ENCODE peak calls at places on chromosomes 7 and 10, in eight cellular contexts. One of them, this sample, is unnamed.

GRCh38 chr10:132889556-132889955 is 52.8 kb downstream of the CFAP46 start:
- DNase-seq in tibial artery: peak; percentile 51
- DNase-seq in right cardiac atrium: no peak
- DNase-seq in right lobe of liver: no peak
- DNase-seq in CD8-positive, alpha-beta memory T cell: no peak
- DNase-seq in A549: no peak
- DNase-seq in heart right ventricle: peak; percentile 3
- DNase-seq in naive thymus-derived CD4-positive, alpha-beta T cell: peak; percentile 6
- DNase-seq in this sample: no peak

GRCh38 chr10:97117372-97117771 is 68.4 kb downstream of the SLIT1 start:
- DNase-seq in tibial artery: no peak
- DNase-seq in right cardiac atrium: no peak
- DNase-seq in right lobe of liver: no peak
- DNase-seq in CD8-positive, alpha-beta memory T cell: no peak
- DNase-seq in A549: peak; percentile 24
- DNase-seq in heart right ventricle: no peak
- DNase-seq in naive thymus-derived CD4-positive, alpha-beta T cell: no peak
- DNase-seq in this sample: peak; percentile 54

GRCh38 chr7:136117539-136117938 is 140.4 kb upstream of the MTPN start:
- DNase-seq in tibial artery: no peak
- DNase-seq in right cardiac atrium: no peak
- DNase-seq in right lobe of liver: no peak
- DNase-seq in CD8-positive, alpha-beta memory T cell: no peak
- DNase-seq in A549: no peak
- DNase-seq in heart right ventricle: no peak
- DNase-seq in naive thymus-derived CD4-positive, alpha-beta T cell: no peak
- DNase-seq in this sample: no peak

GRCh38 chr7:50634378-50634777 is 69.2 kb upstream of the DDC start:
- DNase-seq in tibial artery: no peak
- DNase-seq in right cardiac atrium: no peak
- DNase-seq in right lobe of liver: no peak
- DNase-seq in CD8-positive, alpha-beta memory T cell: no peak
- DNase-seq in A549: no peak
- DNase-seq in heart right ventricle: no peak
- DNase-seq in naive thymus-derived CD4-positive, alpha-beta T cell: no peak
- DNase-seq in this sample: no peak

GRCh38 chr10:28263136-28263857 is 39.6 kb downstream of the MPP7 start:
- DNase-seq in tibial artery: no peak
- DNase-seq in right cardiac atrium: peak; percentile 65
- DNase-seq in right lobe of liver: no peak
- DNase-seq in CD8-positive, alpha-beta memory T cell: no peak
- DNase-seq in A549: no peak
- DNase-seq in heart right ventricle: no peak
- DNase-seq in naive thymus-derived CD4-positive, alpha-beta T cell: no peak
- DNase-seq in this sample: no peak

GRCh38 chr7:128406147-128406985 is 3.4 kb downstream of the IMPDH1 start:
- DNase-seq in tibial artery: no peak
- DNase-seq in right cardiac atrium: no peak
- DNase-seq in right lobe of liver: peak; percentile 49
- DNase-seq in CD8-positive, alpha-beta memory T cell: no peak
- DNase-seq in A549: no peak
- DNase-seq in heart right ventricle: no peak
- DNase-seq in naive thymus-derived CD4-positive, alpha-beta T cell: no peak
- DNase-seq in this sample: no peak

GRCh38 chr7:4682621-4683042 is 537 bp downstream of the FOXK1 start:
- DNase-seq in tibial artery: peak; percentile 78
- DNase-seq in right cardiac atrium: peak; percentile 78
- DNase-seq in right lobe of liver: peak; percentile 77
- DNase-seq in CD8-positive, alpha-beta memory T cell: peak; percentile 67
- DNase-seq in A549: no peak
- DNase-seq in heart right ventricle: peak; percentile 60
- DNase-seq in naive thymus-derived CD4-positive, alpha-beta T cell: peak; percentile 42
- DNase-seq in this sample: peak; percentile 48

GRCh38 chr7:127715901-127716300 is 63.9 kb downstream of the SND1 start:
- DNase-seq in tibial artery: no peak
- DNase-seq in right cardiac atrium: no peak
- DNase-seq in right lobe of liver: no peak
- DNase-seq in CD8-positive, alpha-beta memory T cell: no peak
- DNase-seq in A549: no peak
- DNase-seq in heart right ventricle: no peak
- DNase-seq in naive thymus-derived CD4-positive, alpha-beta T cell: no peak
- DNase-seq in this sample: no peak

GRCh38 chr10:571643-572042 is 117.8 kb downstream of the DIP2C start:
- DNase-seq in tibial artery: no peak
- DNase-seq in right cardiac atrium: no peak
- DNase-seq in right lobe of liver: no peak
- DNase-seq in CD8-positive, alpha-beta memory T cell: no peak
- DNase-seq in A549: no peak
- DNase-seq in heart right ventricle: no peak
- DNase-seq in naive thymus-derived CD4-positive, alpha-beta T cell: no peak
- DNase-seq in this sample: no peak

GRCh38 chr7:49513939-49514338 is 259.5 kb upstream of the VWC2 start:
- DNase-seq in tibial artery: no peak
- DNase-seq in right cardiac atrium: no peak
- DNase-seq in right lobe of liver: no peak
- DNase-seq in CD8-positive, alpha-beta memory T cell: no peak
- DNase-seq in A549: no peak
- DNase-seq in heart right ventricle: no peak
- DNase-seq in naive thymus-derived CD4-positive, alpha-beta T cell: no peak
- DNase-seq in this sample: no peak

GRCh38 chr7:16694806-16695205 is 48.8 kb downstream of the BZW2 start:
- DNase-seq in tibial artery: no peak
- DNase-seq in right cardiac atrium: no peak
- DNase-seq in right lobe of liver: no peak
- DNase-seq in CD8-positive, alpha-beta memory T cell: no peak
- DNase-seq in A549: no peak
- DNase-seq in heart right ventricle: no peak
- DNase-seq in naive thymus-derived CD4-positive, alpha-beta T cell: no peak
- DNase-seq in this sample: no peak

GRCh38 chr10:131935260-131935659 is 34.5 kb downstream of the PPP2R2D start:
- DNase-seq in tibial artery: no peak
- DNase-seq in right cardiac atrium: no peak
- DNase-seq in right lobe of liver: no peak
- DNase-seq in CD8-positive, alpha-beta memory T cell: no peak
- DNase-seq in A549: no peak
- DNase-seq in heart right ventricle: no peak
- DNase-seq in naive thymus-derived CD4-positive, alpha-beta T cell: no peak
- DNase-seq in this sample: no peak

GRCh38 chr7:27155816-27156507 is 513 bp downstream of the HOXA7 start:
- DNase-seq in tibial artery: peak; percentile 77
- DNase-seq in right cardiac atrium: no peak
- DNase-seq in right lobe of liver: no peak
- DNase-seq in CD8-positive, alpha-beta memory T cell: no peak
- DNase-seq in A549: no peak
- DNase-seq in heart right ventricle: no peak
- DNase-seq in naive thymus-derived CD4-positive, alpha-beta T cell: no peak
- DNase-seq in this sample: peak; percentile 31

GRCh38 chr7:18458830-18459229 is 36.7 kb upstream of the HDAC9 start:
- DNase-seq in tibial artery: no peak
- DNase-seq in right cardiac atrium: no peak
- DNase-seq in right lobe of liver: no peak
- DNase-seq in CD8-positive, alpha-beta memory T cell: no peak
- DNase-seq in A549: no peak
- DNase-seq in heart right ventricle: no peak
- DNase-seq in naive thymus-derived CD4-positive, alpha-beta T cell: no peak
- DNase-seq in this sample: no peak

GRCh38 chr7:18740579-18740988 is 245.0 kb downstream of the HDAC9 start:
- DNase-seq in tibial artery: no peak
- DNase-seq in right cardiac atrium: no peak
- DNase-seq in right lobe of liver: no peak
- DNase-seq in CD8-positive, alpha-beta memory T cell: no peak
- DNase-seq in A549: no peak
- DNase-seq in heart right ventricle: no peak
- DNase-seq in naive thymus-derived CD4-positive, alpha-beta T cell: no peak
- DNase-seq in this sample: no peak

GRCh38 chr10:58969578-58969977 is 206.9 kb upstream of the PHYHIPL start:
- DNase-seq in tibial artery: no peak
- DNase-seq in right cardiac atrium: no peak
- DNase-seq in right lobe of liver: no peak
- DNase-seq in CD8-positive, alpha-beta memory T cell: no peak
- DNase-seq in A549: no peak
- DNase-seq in heart right ventricle: no peak
- DNase-seq in naive thymus-derived CD4-positive, alpha-beta T cell: no peak
- DNase-seq in this sample: no peak

GRCh38 chr7:106059556-106059955 is 52.6 kb downstream of the SYPL1 start:
- DNase-seq in tibial artery: no peak
- DNase-seq in right cardiac atrium: no peak
- DNase-seq in right lobe of liver: no peak
- DNase-seq in CD8-positive, alpha-beta memory T cell: no peak
- DNase-seq in A549: no peak
- DNase-seq in heart right ventricle: no peak
- DNase-seq in naive thymus-derived CD4-positive, alpha-beta T cell: no peak
- DNase-seq in this sample: no peak

GRCh38 chr7:141641876-141642275 is 60.1 kb downstream of the DENND11 start:
- DNase-seq in tibial artery: no peak
- DNase-seq in right cardiac atrium: no peak
- DNase-seq in right lobe of liver: no peak
- DNase-seq in CD8-positive, alpha-beta memory T cell: no peak
- DNase-seq in A549: no peak
- DNase-seq in heart right ventricle: no peak
- DNase-seq in naive thymus-derived CD4-positive, alpha-beta T cell: no peak
- DNase-seq in this sample: no peak

GRCh38 chr7:121116399-121116798 is 127.9 kb downstream of the CPED1 start:
- DNase-seq in tibial artery: no peak
- DNase-seq in right cardiac atrium: no peak
- DNase-seq in right lobe of liver: no peak
- DNase-seq in CD8-positive, alpha-beta memory T cell: no peak
- DNase-seq in A549: no peak
- DNase-seq in heart right ventricle: no peak
- DNase-seq in naive thymus-derived CD4-positive, alpha-beta T cell: no peak
- DNase-seq in this sample: no peak

GRCh38 chr10:100519321-100520051 is at the start of gene SEC31B:
- DNase-seq in tibial artery: peak; percentile 70
- DNase-seq in right cardiac atrium: peak; percentile 87
- DNase-seq in right lobe of liver: peak; percentile 81
- DNase-seq in CD8-positive, alpha-beta memory T cell: no peak
- DNase-seq in A549: no peak
- DNase-seq in heart right ventricle: peak; percentile 61
- DNase-seq in naive thymus-derived CD4-positive, alpha-beta T cell: no peak
- DNase-seq in this sample: peak; percentile 71

GRCh38 chr7:26937956-26938623 is 73.7 kb upstream of the SKAP2 start:
- DNase-seq in tibial artery: no peak
- DNase-seq in right cardiac atrium: no peak
- DNase-seq in right lobe of liver: no peak
- DNase-seq in CD8-positive, alpha-beta memory T cell: no peak
- DNase-seq in A549: peak; percentile 53
- DNase-seq in heart right ventricle: no peak
- DNase-seq in naive thymus-derived CD4-positive, alpha-beta T cell: no peak
- DNase-seq in this sample: no peak

GRCh38 chr7:99562832-99563231 is 4.4 kb downstream of the ZNF655 start:
- DNase-seq in tibial artery: no peak
- DNase-seq in right cardiac atrium: no peak
- DNase-seq in right lobe of liver: no peak
- DNase-seq in CD8-positive, alpha-beta memory T cell: peak; percentile 49
- DNase-seq in A549: peak; percentile 97
- DNase-seq in heart right ventricle: no peak
- DNase-seq in naive thymus-derived CD4-positive, alpha-beta T cell: peak; percentile 47
- DNase-seq in this sample: no peak

DNA sequence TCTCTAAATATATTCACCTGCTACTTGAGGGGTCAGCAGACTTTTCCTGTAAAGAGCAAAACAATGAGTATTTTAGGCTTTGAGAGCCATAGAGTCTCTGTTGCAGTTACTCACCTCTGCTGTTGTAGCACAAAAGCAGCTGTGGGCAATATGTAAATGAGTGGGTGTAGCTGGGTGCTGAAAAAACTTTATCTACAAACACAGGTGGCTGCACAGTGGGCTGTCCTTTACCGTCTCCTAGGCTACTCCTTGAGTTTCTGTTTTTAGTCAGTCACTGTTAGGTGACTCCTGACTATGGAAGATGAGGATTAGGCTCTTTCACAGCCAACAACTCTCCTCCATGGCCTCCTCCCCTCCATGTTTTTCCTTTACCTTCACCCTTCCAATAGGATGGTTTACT is 286.1 kb upstream of the C7orf33 start:
- DNase-seq in tibial artery: no peak
- DNase-seq in right cardiac atrium: no peak
- DNase-seq in right lobe of liver: no peak
- DNase-seq in CD8-positive, alpha-beta memory T cell: no peak
- DNase-seq in A549: no peak
- DNase-seq in heart right ventricle: no peak
- DNase-seq in naive thymus-derived CD4-positive, alpha-beta T cell: no peak
- DNase-seq in this sample: no peak
- H3K27ac ChIP-seq in tibial artery: no peak overlapping the region
- H3K27ac ChIP-seq in right cardiac atrium: no peak overlapping the region
- H3K27ac ChIP-seq in right lobe of liver: no peak overlapping the region
- H3K27ac ChIP-seq in CD8-positive, alpha-beta memory T cell: no peak overlapping the region
- H3K27ac ChIP-seq in A549: no peak overlapping the region
- H3K27ac ChIP-seq in heart right ventricle: no peak overlapping the region
- H3K27ac ChIP-seq in naive thymus-derived CD4-positive, alpha-beta T cell: no peak overlapping the region
- H3K27ac ChIP-seq in this sample: no peak overlapping the region

DNA sequence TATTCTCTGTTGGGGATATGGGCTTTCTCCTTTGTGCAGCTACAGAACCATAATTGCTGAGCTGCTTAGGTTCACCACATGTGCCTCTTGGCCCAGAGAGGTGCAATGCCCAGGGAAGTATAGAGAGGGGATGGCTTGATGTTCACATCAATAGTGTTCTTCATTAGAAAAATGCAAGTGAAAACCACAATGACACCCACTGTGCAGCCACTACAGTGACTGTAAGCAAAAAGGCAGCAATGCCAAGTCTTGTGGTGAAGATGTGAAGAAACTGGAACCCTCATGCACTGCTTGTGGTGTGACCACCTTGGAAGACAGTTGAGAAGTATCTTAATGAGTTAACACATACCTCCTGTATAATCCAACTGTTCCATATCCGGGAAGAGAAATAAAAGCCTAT is 318.9 kb upstream of the ZMIZ1 start:
- DNase-seq in tibial artery: no peak
- DNase-seq in right cardiac atrium: no peak
- DNase-seq in right lobe of liver: no peak
- DNase-seq in CD8-positive, alpha-beta memory T cell: no peak
- DNase-seq in A549: no peak
- DNase-seq in heart right ventricle: no peak
- DNase-seq in naive thymus-derived CD4-positive, alpha-beta T cell: no peak
- DNase-seq in this sample: no peak
- H3K4me3 ChIP-seq in tibial artery: no peak overlapping the region
- H3K4me3 ChIP-seq in right cardiac atrium: no peak overlapping the region
- H3K4me3 ChIP-seq in right lobe of liver: no peak overlapping the region
- H3K4me3 ChIP-seq in CD8-positive, alpha-beta memory T cell: no peak overlapping the region
- H3K4me3 ChIP-seq in A549: no peak overlapping the region
- H3K4me3 ChIP-seq in heart right ventricle: no peak overlapping the region
- H3K4me3 ChIP-seq in naive thymus-derived CD4-positive, alpha-beta T cell: no peak overlapping the region
- H3K4me3 ChIP-seq in this sample: no peak overlapping the region

DNA sequence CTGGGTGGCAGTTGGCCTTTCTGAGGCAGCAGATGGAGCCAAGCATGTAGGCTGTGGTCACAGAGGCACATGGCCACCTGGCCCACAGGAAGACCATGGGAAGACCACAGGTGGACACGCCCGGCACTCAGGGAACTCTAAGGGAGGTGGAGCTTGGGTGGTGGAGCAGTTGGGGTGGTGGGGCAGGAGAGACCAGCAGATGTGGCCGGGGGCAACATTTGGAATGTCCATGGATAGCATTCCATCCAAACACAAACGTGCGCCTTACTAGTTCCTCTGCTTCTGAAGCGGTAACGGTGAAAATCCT is 290.9 kb downstream of the PTPRN2 start:
- DNase-seq in tibial artery: no peak
- DNase-seq in right cardiac atrium: no peak
- DNase-seq in right lobe of liver: no peak
- DNase-seq in CD8-positive, alpha-beta memory T cell: no peak
- DNase-seq in A549: no peak
- DNase-seq in heart right ventricle: no peak
- DNase-seq in naive thymus-derived CD4-positive, alpha-beta T cell: no peak
- DNase-seq in this sample: no peak
- H3K9me3 ChIP-seq in tibial artery: no peaks in the 10 kb centered on the region
- H3K9me3 ChIP-seq in right cardiac atrium: no peaks in the 10 kb centered on the region
- H3K9me3 ChIP-seq in right lobe of liver: no peaks in the 10 kb centered on the region
- H3K9me3 ChIP-seq in CD8-positive, alpha-beta memory T cell: no peaks in the 10 kb centered on the region
- H3K9me3 ChIP-seq in A549: no peaks in the 10 kb centered on the region
- H3K9me3 ChIP-seq in heart right ventricle: no peaks in the 10 kb centered on the region
- H3K9me3 ChIP-seq in naive thymus-derived CD4-positive, alpha-beta T cell: no peaks in the 10 kb centered on the region
- H3K9me3 ChIP-seq in this sample: no peaks in the 10 kb centered on the region

GRCh38 chr7:73920406-73921134 is 59.6 kb downstream of the TMEM270 start:
- DNase-seq in tibial artery: no peak
- DNase-seq in right cardiac atrium: no peak
- DNase-seq in right lobe of liver: no peak
- DNase-seq in CD8-positive, alpha-beta memory T cell: no peak
- DNase-seq in A549: no peak
- DNase-seq in heart right ventricle: no peak
- DNase-seq in naive thymus-derived CD4-positive, alpha-beta T cell: no peak
- DNase-seq in this sample: no peak
- H3K27ac ChIP-seq in tibial artery: no peak overlapping the region
- H3K27ac ChIP-seq in right cardiac atrium: no peak overlapping the region
- H3K27ac ChIP-seq in right lobe of liver: no peak overlapping the region
- H3K27ac ChIP-seq in CD8-positive, alpha-beta memory T cell: no peak overlapping the region
- H3K27ac ChIP-seq in A549: no peak overlapping the region
- H3K27ac ChIP-seq in heart right ventricle: no peak overlapping the region
- H3K27ac ChIP-seq in naive thymus-derived CD4-positive, alpha-beta T cell: no peak overlapping the region
- H3K27ac ChIP-seq in this sample: no peak overlapping the region

This sample was measured in WERI-Rb-1.